ENCODE peak calls at places on chromosomes 16 and 17, in five cellular contexts. C, W, K, Q and F are unnamed samples.

GRCh38 chr16:74477226-74477625 is 55.9 kb upstream of the CLEC18B start:
- DNase-seq in K (no peak), W (no peak), Q (no peak), C (no peak), F (no peak)

GRCh38 chr16:76614255-76614654 is 337.1 kb downstream of the CNTNAP4 start:
- DNase-seq in Q (no peak), W (no peak), K (no peak), C (no peak), F (no peak)

GRCh38 chr17:81914103-81914850 is 3.1 kb upstream of the PCYT2 start:
- DNase-seq in K (no peak), C (no peak), W (no peak), Q (no peak), F (no peak)

GRCh38 chr17:29588561-29589411 is 662 bp downstream of the GIT1 start:
- DNase-seq in W (no peak), K (peak), Q (peak), C (no peak), F (peak)

GRCh38 chr16:4358831-4359561 is 7.9 kb upstream of the PAM16 start:
- DNase-seq in Q (no peak), C (no peak), W (peak), K (peak), F (peak)

GRCh38 chr17:39755550-39756375 is 18.0 kb downstream of the GRB7 start:
- DNase-seq in K (peak), C (no peak), Q (no peak), W (peak), F (peak)

GRCh38 chr17:73342057-73342522 is 30.3 kb upstream of the CDC42EP4 start:
- DNase-seq in Q (peak), K (peak), C (peak), W (peak), F (peak)

GRCh38 chr16:66266436-66267286 is 99.8 kb upstream of the CDH5 start:
- DNase-seq in K (no peak), C (no peak), W (peak), Q (peak), F (no peak)

GRCh38 chr17:17849863-17850373 is 13.1 kb upstream of the SREBF1 start:
- DNase-seq in W (no peak), C (no peak), Q (peak), K (peak), F (peak)

DNA sequence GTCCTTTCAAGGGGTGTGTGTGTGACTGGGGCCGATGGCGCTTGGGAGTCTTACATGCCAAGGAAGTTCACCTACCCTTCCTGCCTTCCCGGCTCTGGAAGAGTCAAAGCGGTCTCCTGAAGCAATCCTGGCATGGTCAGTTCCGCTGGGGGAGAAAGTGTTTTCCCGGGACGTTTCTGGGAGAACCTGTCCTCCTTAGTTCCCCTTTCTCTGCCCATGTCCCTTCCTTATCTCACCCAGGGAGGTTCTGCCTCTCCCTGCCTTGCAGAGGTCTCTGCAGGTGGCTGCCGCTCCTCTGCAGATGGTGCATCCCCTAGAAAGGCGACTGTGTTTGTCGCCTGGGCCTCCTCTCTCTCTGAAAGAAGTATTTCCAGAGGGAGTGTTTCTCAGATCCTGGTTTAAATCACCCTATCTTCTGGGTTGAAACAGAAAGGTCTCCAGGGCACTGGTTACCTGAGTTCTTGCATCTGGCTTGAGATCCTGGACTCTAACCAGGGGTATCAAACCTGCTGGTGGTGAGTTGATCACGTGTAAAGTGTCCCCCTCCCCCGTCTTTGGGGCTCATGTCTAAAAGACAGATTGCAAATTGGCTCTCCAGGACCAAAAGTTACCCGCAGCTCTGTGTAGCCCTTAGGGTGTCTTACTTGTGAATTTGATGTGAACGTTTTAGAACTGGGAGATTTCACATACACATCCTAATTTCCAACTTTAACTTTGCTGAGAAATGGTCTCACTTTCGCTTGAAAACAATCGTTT is 1.9 kb downstream of the PRKCB start:
- DNase-seq in K (peak), W (no peak), Q (no peak), C (no peak), F (peak)
- H3K4me3 ChIP-seq in K (peak), W (peak), Q (no peak), C (no peak), F (peak)

GRCh38 chr16:79833559-79833958 is 233.0 kb upstream of the MAF start:
- DNase-seq in Q (no peak), K (no peak), W (no peak), C (no peak), F (no peak)

GRCh38 chr16:79838860-79839259 is 238.3 kb upstream of the MAF start:
- DNase-seq in W (no peak), C (no peak), Q (no peak), K (no peak), F (no peak)

GRCh38 chr16:79834720-79835119 is 234.2 kb upstream of the MAF start:
- DNase-seq in C (no peak), Q (no peak), W (no peak), K (no peak), F (no peak)

GRCh38 chr16:79839450-79839849 is 238.9 kb upstream of the MAF start:
- DNase-seq in C (no peak), Q (no peak), W (no peak), K (no peak), F (no peak)

DNA sequence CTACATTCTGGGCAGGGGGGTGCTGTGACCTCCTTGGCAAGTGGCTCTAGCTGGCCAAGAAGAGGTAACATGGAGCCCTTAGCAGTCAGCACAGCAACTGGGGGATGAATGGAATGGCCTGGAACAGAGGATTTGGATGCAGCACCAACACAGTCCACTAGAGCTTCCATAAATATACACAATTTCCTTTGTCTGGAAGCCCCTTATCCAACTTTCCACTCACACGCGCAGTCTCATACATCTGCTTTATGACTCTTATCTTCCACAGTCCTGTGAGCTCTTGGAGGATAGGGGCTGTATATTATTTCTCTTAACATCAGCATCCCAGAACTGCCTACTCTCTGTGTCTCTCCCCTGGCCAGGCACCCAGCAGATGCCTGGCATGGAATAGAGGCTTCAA is 235.6 kb upstream of the MAF start:
- DNase-seq in C (no peak), K (no peak), W (no peak), Q (no peak), F (no peak)
- TF ChIP-seq CTCF in C (no peak), K (no peak), W (no peak), Q (no peak), F (no peak)

GRCh38 chr16:324451-325334 is 27.8 kb downstream of the AXIN1 start:
- DNase-seq in Q (no peak), C (no peak), K (peak), W (no peak), F (peak)
- H3K4me3 ChIP-seq in Q (no peak), C (no peak), K (no peak), W (no peak), F (peak)

GRCh38 chr16:55035037-55035436 is 104.4 kb downstream of the IRX5 start:
- DNase-seq in W (peak), C (peak), K (peak), Q (no peak), F (peak)
- TF ChIP-seq CTCF in W (no peak), C (peak), K (peak), Q (peak), F (peak)